ENCODE peak calls at places on chromosomes 2 and 18, in four cellular contexts. One of them, this sample, is unnamed.

GRCh38 chr2:162211747-162212146 is 31.5 kb downstream of the FAP start:
- DNase-seq in A549: no peak
- DNase-seq in vagina: no peak
- DNase-seq in tibial artery: no peak
- DNase-seq in this sample: no peak

GRCh38 chr2:118539290-118539689 is 308.2 kb downstream of the EN1 start:
- DNase-seq in A549: no peak
- DNase-seq in vagina: peak; percentile 40
- DNase-seq in tibial artery: peak; percentile 47
- DNase-seq in this sample: peak; percentile 48

GRCh38 chr2:62208758-62209114 is 12.8 kb downstream of the B3GNT2 start:
- DNase-seq in A549: no peak
- DNase-seq in vagina: no peak
- DNase-seq in tibial artery: no peak
- DNase-seq in this sample: no peak

GRCh38 chr2:101305044-101305443 is 3.5 kb downstream of the RNF149 start:
- DNase-seq in A549: no peak
- DNase-seq in vagina: no peak
- DNase-seq in tibial artery: no peak
- DNase-seq in this sample: no peak

GRCh38 chr2:16328521-16329190 is 337.0 kb downstream of the CYRIA start:
- DNase-seq in A549: no peak
- DNase-seq in vagina: peak; percentile 60
- DNase-seq in tibial artery: no peak
- DNase-seq in this sample: no peak

GRCh38 chr2:151762694-151763093 is 28.4 kb upstream of the NEB start:
- DNase-seq in A549: no peak
- DNase-seq in vagina: no peak
- DNase-seq in tibial artery: no peak
- DNase-seq in this sample: no peak

GRCh38 chr2:205743137-205743536 is 60.8 kb downstream of the NRP2 start:
- DNase-seq in A549: no peak
- DNase-seq in vagina: no peak
- DNase-seq in tibial artery: no peak
- DNase-seq in this sample: no peak

GRCh38 chr2:189579585-189579984 is 1.0 kb downstream of the SLC40A1 start:
- DNase-seq in A549: no peak
- DNase-seq in vagina: no peak
- DNase-seq in tibial artery: no peak
- DNase-seq in this sample: no peak

GRCh38 chr2:70412294-70413075 is 110.6 kb upstream of the FAM136A start:
- DNase-seq in A549: no peak
- DNase-seq in vagina: no peak
- DNase-seq in tibial artery: no peak
- DNase-seq in this sample: no peak

GRCh38 chr2:486381-486780 is 190.8 kb downstream of the TMEM18 start:
- DNase-seq in A549: no peak
- DNase-seq in vagina: no peak
- DNase-seq in tibial artery: no peak
- DNase-seq in this sample: no peak

GRCh38 chr18:72470391-72470790 is 73.8 kb downstream of the CBLN2 start:
- DNase-seq in A549: no peak
- DNase-seq in vagina: no peak
- DNase-seq in tibial artery: no peak
- DNase-seq in this sample: no peak

GRCh38 chr2:173076557-173077345 is 1.1 kb downstream of the MAP3K20 start:
- DNase-seq in A549: no peak
- DNase-seq in vagina: no peak
- DNase-seq in tibial artery: peak; percentile 56
- DNase-seq in this sample: peak; percentile 41

GRCh38 chr2:114049826-114050225 is 159.9 kb downstream of the ACTR3 start:
- DNase-seq in A549: no peak
- DNase-seq in vagina: peak; percentile 54
- DNase-seq in tibial artery: no peak
- DNase-seq in this sample: no peak

GRCh38 chr2:75896779-75897366 is 186.2 kb upstream of the GCFC2 start:
- DNase-seq in A549: peak; percentile 4
- DNase-seq in vagina: no peak
- DNase-seq in tibial artery: no peak
- DNase-seq in this sample: peak; percentile 33

GRCh38 chr2:21330786-21331391 is 207.1 kb downstream of the TDRD15 start:
- DNase-seq in A549: no peak
- DNase-seq in vagina: no peak
- DNase-seq in tibial artery: no peak
- DNase-seq in this sample: no peak

GRCh38 chr2:21331625-21332370 is 208.0 kb downstream of the TDRD15 start:
- DNase-seq in A549: no peak
- DNase-seq in vagina: no peak
- DNase-seq in tibial artery: no peak
- DNase-seq in this sample: no peak

DNA sequence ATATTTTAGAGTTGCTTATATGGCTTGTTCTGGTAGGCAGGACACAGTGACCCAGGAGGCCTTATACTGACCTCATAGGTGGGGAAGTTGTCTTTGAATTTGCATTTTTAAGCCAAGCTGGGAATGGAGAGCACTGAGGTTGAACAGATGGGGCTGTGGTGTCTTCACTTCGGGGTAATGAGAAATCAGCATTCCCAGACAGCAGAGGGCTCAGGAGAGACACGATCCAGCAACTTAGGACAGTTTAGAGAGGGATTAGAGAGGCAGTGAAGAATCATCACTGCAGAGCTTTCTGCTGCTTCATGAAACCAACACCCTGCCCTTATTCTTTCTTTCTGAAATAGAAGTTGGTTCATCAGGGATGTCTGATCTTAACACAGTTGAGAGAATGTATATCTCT is 202.4 kb downstream of the TDRD15 start:
- DNase-seq in A549: no peak
- DNase-seq in vagina: no peak
- DNase-seq in tibial artery: no peak
- DNase-seq in this sample: no peak
- H3K4me1 ChIP-seq in A549: no peaks in the 10 kb centered on the region
- H3K4me1 ChIP-seq in vagina: no peaks in the 10 kb centered on the region
- H3K4me1 ChIP-seq in tibial artery: no peaks in the 10 kb centered on the region
- H3K4me1 ChIP-seq in this sample: no peaks in the 10 kb centered on the region

GRCh38 chr2:19989342-19989680 is 594 bp downstream of the WDR35 start:
- DNase-seq in A549: no peak
- DNase-seq in vagina: no peak
- DNase-seq in tibial artery: no peak
- DNase-seq in this sample: no peak

GRCh38 chr2:19988600-19988999 is 1.3 kb downstream of the WDR35 start:
- DNase-seq in A549: no peak
- DNase-seq in vagina: no peak
- DNase-seq in tibial artery: no peak
- DNase-seq in this sample: no peak

GRCh38 chr2:19989681-19990415 is at the start of gene WDR35:
- DNase-seq in A549: peak; percentile 98
- DNase-seq in vagina: no peak
- DNase-seq in tibial artery: peak; percentile 84
- DNase-seq in this sample: peak; percentile 93

GRCh38 chr2:19991895-19992294 is 2.0 kb upstream of the WDR35 start:
- DNase-seq in A549: no peak
- DNase-seq in vagina: no peak
- DNase-seq in tibial artery: no peak
- DNase-seq in this sample: no peak

GRCh38 chr2:19990416-19990728 is 467 bp upstream of the WDR35 start:
- DNase-seq in A549: no peak
- DNase-seq in vagina: no peak
- DNase-seq in tibial artery: no peak
- DNase-seq in this sample: no peak
- H3K27ac ChIP-seq in A549: peak overlapping the region; percentile 73
- H3K27ac ChIP-seq in vagina: peak overlapping the region; percentile 56
- H3K27ac ChIP-seq in tibial artery: peak overlapping the region; percentile 65
- H3K27ac ChIP-seq in this sample: no peak overlapping the region

GRCh38 chr2:11123001-11123809 is 32.1 kb upstream of the SLC66A3 start:
- DNase-seq in A549: no peak
- DNase-seq in vagina: no peak
- DNase-seq in tibial artery: no peak
- DNase-seq in this sample: no peak
- H3K4me1 ChIP-seq in A549: no peaks in the 10 kb centered on the region
- H3K4me1 ChIP-seq in vagina: peaks cover 10% of the 10 kb centered on the region
- H3K4me1 ChIP-seq in tibial artery: no peaks in the 10 kb centered on the region
- H3K4me1 ChIP-seq in this sample: no peaks in the 10 kb centered on the region

GRCh38 chr18:5238371-5238758 is 41.3 kb upstream of the AKAIN1 start:
- DNase-seq in A549: no peak
- DNase-seq in vagina: no peak
- DNase-seq in tibial artery: no peak
- DNase-seq in this sample: peak; percentile 45

GRCh38 chr18:5239447-5239846 is 42.4 kb upstream of the AKAIN1 start:
- DNase-seq in A549: no peak
- DNase-seq in vagina: no peak
- DNase-seq in tibial artery: no peak
- DNase-seq in this sample: no peak

GRCh38 chr18:5237723-5238370 is 40.8 kb upstream of the AKAIN1 start:
- DNase-seq in A549: peak; percentile 18
- DNase-seq in vagina: no peak
- DNase-seq in tibial artery: peak; percentile 83
- DNase-seq in this sample: peak; percentile 88

DNA sequence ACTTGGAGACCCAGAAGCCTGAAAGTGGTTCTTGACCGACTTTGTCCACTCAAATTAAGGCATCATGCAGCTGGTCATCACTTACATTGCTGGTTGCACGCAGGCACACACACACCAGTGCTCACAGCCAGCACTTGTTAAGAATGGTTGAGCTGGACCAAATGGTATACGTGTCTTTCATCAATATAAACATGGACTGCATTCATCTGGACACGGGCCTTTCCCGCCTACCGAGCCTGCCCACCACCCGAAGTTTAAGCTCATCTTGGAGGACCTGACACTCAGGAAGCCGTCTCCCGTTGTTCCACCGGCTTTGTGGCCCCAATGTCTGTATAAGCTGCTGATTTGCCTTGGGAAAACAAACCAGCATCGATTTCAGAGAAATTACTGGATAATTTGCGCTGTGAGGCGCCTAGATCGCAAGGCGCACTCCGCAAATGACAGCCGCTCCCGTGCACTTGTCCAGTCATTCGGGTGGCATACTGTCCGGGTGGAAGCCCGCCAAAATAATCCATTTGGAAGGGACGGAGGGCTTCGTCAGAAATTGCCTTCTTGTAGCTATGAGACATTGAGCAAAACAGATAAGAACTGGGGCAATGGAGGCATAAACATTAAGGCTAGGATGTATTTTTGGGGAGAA is 40.1 kb upstream of the AKAIN1 start:
- DNase-seq in A549: no peak
- DNase-seq in vagina: no peak
- DNase-seq in tibial artery: no peak
- DNase-seq in this sample: no peak
- H3K27ac ChIP-seq in A549: peak overlapping the region; percentile 90
- H3K27ac ChIP-seq in vagina: peak overlapping the region; percentile 85
- H3K27ac ChIP-seq in tibial artery: peak overlapping the region; percentile 99
- H3K27ac ChIP-seq in this sample: peak overlapping the region; percentile 94

DNA sequence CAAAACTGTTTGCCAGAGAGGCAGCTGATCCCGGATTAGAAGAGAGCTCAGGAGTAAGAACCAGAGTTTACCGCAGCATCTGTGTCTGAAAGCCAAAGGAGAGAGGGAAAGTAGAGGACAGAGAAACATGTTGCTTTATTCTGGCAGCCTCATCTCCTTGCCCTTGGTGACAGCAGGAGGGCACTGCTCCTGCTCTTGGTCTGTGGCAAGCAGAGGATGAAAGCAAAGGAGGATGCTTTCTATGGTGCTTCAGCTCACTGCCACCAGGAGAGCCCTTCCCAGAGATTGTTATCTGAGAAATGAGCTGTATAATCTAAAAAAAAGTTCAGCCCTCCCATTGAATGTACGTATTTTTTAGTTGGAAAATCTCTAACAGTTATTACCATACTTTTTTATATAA is 7.7 kb downstream of the SLC1A4 start:
- DNase-seq in A549: no peak
- DNase-seq in vagina: no peak
- DNase-seq in tibial artery: no peak
- DNase-seq in this sample: no peak
- H3K4me1 ChIP-seq in A549: no peaks in the 10 kb centered on the region
- H3K4me1 ChIP-seq in vagina: peaks cover 28% of the 10 kb centered on the region
- H3K4me1 ChIP-seq in tibial artery: no peaks in the 10 kb centered on the region
- H3K4me1 ChIP-seq in this sample: no peaks in the 10 kb centered on the region

DNA sequence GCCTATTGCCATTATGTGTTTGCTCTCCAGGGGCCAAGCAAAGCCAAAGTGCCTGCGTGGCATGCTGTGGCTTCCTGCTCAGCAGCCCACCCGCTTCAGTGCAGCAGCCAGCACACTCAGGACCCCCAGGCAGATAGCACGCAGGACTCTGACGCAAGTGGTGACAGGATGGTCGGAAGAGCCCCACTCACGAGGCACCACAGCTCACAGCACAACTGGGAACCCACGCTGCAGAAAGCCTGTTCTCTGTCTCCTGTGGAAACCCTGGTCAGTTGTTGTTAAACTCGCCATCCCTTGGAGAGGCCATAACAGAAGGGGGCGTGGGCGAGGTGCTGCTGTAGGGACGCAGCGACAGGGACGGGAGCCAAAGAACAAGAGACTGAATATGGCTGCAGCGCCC is 76.4 kb downstream of the HDAC4 start:
- DNase-seq in A549: no peak
- DNase-seq in vagina: no peak
- DNase-seq in tibial artery: no peak
- DNase-seq in this sample: no peak
- H3K27ac ChIP-seq in A549: no peak overlapping the region
- H3K27ac ChIP-seq in vagina: no peak overlapping the region
- H3K27ac ChIP-seq in tibial artery: no peak overlapping the region
- H3K27ac ChIP-seq in this sample: no peak overlapping the region

GRCh38 chr2:86482034-86482433 is 40.9 kb downstream of the KDM3A start:
- DNase-seq in A549: no peak
- DNase-seq in vagina: no peak
- DNase-seq in tibial artery: no peak
- DNase-seq in this sample: no peak
- H3K4me1 ChIP-seq in A549: peaks cover 6% of the 10 kb centered on the region
- H3K4me1 ChIP-seq in vagina: peaks cover 10% of the 10 kb centered on the region
- H3K4me1 ChIP-seq in tibial artery: no peaks in the 10 kb centered on the region
- H3K4me1 ChIP-seq in this sample: peaks cover 31% of the 10 kb centered on the region

DNA sequence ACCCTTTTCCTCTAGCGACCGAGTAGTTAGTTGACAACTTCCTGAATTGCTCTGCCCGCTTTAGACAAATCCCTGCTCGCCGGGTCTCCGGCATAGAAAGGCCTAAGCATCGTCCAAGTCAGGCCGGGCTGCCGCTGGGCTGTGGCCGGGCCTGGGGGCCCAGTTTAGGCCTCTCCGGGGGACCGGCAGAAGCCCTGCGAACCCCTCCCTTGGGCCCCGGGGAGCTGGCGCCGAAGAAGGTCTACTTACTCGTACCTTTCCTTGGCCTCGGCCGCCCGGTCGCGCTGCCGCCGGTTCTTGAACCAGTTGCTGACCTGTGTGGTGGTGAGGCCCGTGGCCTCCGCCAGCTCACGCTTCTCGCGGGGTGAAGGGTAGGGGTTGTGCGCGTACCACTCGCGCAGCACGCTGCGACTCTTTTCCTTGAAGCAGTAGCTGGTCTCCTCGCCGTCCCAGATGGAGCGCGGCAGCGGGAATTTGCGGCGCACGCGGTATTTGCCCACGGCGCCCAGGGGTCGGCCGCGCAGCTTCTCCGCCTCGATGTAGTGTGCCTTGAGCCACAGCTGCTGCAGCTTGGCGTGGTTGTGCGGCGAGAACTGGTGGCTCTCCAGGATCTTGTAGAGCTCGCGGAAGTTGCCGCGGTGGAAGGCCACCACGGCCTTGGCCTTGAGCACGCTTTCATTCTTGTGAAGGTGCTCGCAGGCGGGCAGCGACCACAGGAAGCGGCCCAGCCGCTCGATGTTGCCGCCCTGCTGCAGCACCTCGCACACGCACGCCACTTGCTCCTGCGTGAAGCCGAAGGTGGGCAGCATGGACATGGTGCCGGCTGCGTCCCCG is 739 bp downstream of the SIX2 start:
- DNase-seq in A549: no peak
- DNase-seq in vagina: no peak
- DNase-seq in tibial artery: no peak
- DNase-seq in this sample: no peak
- H3K27ac ChIP-seq in A549: no peak overlapping the region
- H3K27ac ChIP-seq in vagina: peak overlapping the region; percentile 64
- H3K27ac ChIP-seq in tibial artery: peak overlapping the region; percentile 87
- H3K27ac ChIP-seq in this sample: no peak overlapping the region